ENCODE peak calls at places on chromosomes 7 and 10, in six cellular contexts. U is BJ, Q is RWPE1, C is GM12865, Y is mammary epithelial cell, N is ovary. L is an unnamed sample.

GRCh38 chr10:96850825-96851224 is 18.7 kb downstream of the LCOR start:
- DNase-seq in U (peak), Q (peak), C (no peak), Y (peak), N (no peak), L (no peak)

GRCh38 chr7:96786261-96786997 is 76.8 kb upstream of the SEM1 start:
- DNase-seq in U (no peak), Q (no peak), C (no peak), Y (no peak), N (peak), L (no peak)

GRCh38 chr10:123621492-123621891 is 44.7 kb upstream of the GPR26 start:
- DNase-seq in U (peak), Q (no peak), C (no peak), Y (no peak), N (no peak), L (no peak)

GRCh38 chr7:44390701-44391100 is 65.3 kb upstream of the CAMK2B start:
- DNase-seq in U (no peak), Q (no peak), C (no peak), Y (no peak), N (no peak), L (no peak)

GRCh38 chr10:30059209-30060107 is at the start of gene JCAD:
- DNase-seq in U (no peak), Q (peak), C (no peak), Y (peak), N (peak), L (no peak)

GRCh38 chr10:34861293-34862004 is 46.4 kb upstream of the PARD3 start:
- DNase-seq in U (no peak), Q (no peak), C (no peak), Y (no peak), N (peak), L (no peak)

GRCh38 chr10:44180321-44181154 is 204.4 kb downstream of the CXCL12 start:
- DNase-seq in U (peak), Q (no peak), C (no peak), Y (peak), N (no peak), L (no peak)

GRCh38 chr10:33008499-33009243 is 50.6 kb upstream of the ITGB1 start:
- DNase-seq in U (no peak), Q (peak), C (peak), Y (peak), N (peak), L (peak)

GRCh38 chr10:48509061-48509772 is 95.7 kb downstream of the ARHGAP22 start:
- DNase-seq in U (no peak), Q (no peak), C (no peak), Y (no peak), N (no peak), L (no peak)

GRCh38 chr10:132203256-132204077 is 16.7 kb downstream of the DPYSL4 start:
- DNase-seq in U (no peak), Q (no peak), C (no peak), Y (no peak), N (no peak), L (no peak)

GRCh38 chr10:31101123-31101522 is 69.5 kb upstream of the ZNF438 start:
- DNase-seq in U (no peak), Q (peak), C (peak), Y (peak), N (no peak), L (peak)

GRCh38 chr7:128106840-128107239 is 75.6 kb upstream of the LRRC4 start:
- DNase-seq in U (no peak), Q (no peak), C (no peak), Y (no peak), N (no peak), L (no peak)

GRCh38 chr10:35371731-35372130 is 35.4 kb downstream of the CCNY start:
- DNase-seq in U (no peak), Q (no peak), C (no peak), Y (no peak), N (no peak), L (no peak)

GRCh38 chr10:113704637-113705343 is 25.1 kb downstream of the CASP7 start:
- DNase-seq in U (no peak), Q (peak), C (peak), Y (peak), N (no peak), L (no peak)

GRCh38 chr7:137871173-137871915 is 24.6 kb upstream of the DGKI start:
- DNase-seq in U (peak), Q (no peak), C (no peak), Y (no peak), N (no peak), L (no peak)

GRCh38 chr7:131249003-131249402 is 78.7 kb upstream of the MKLN1 start:
- DNase-seq in U (peak), Q (peak), C (no peak), Y (peak), N (no peak), L (peak)

GRCh38 chr10:104639595-104640338 is 1.3 kb upstream of the SORCS3 start:
- DNase-seq in U (no peak), Q (no peak), C (no peak), Y (no peak), N (no peak), L (no peak)

GRCh38 chr7:29958667-29959358 is 30.8 kb downstream of the SCRN1 start:
- DNase-seq in U (no peak), Q (no peak), C (no peak), Y (no peak), N (no peak), L (no peak)

GRCh38 chr10:118564114-118564513 is 31.3 kb downstream of the PRLHR start:
- DNase-seq in U (no peak), Q (no peak), C (no peak), Y (no peak), N (no peak), L (no peak)

GRCh38 chr10:28928484-28928883 is 251.2 kb downstream of the BAMBI start:
- DNase-seq in U (no peak), Q (no peak), C (no peak), Y (no peak), N (no peak), L (no peak)

GRCh38 chr10:79983286-79983909 is 34.5 kb upstream of the SFTPD start:
- DNase-seq in U (no peak), Q (no peak), C (no peak), Y (no peak), N (no peak), L (no peak)

GRCh38 chr10:126518186-126519080 is 130.2 kb upstream of the ADAM12 start:
- DNase-seq in U (no peak), Q (no peak), C (no peak), Y (no peak), N (no peak), L (no peak)

GRCh38 chr7:117871778-117872538 is 1.3 kb downstream of the CTTNBP2 start:
- DNase-seq in U (no peak), Q (no peak), C (no peak), Y (no peak), N (peak), L (no peak)

GRCh38 chr10:122474145-122474739 is 12.9 kb downstream of the HTRA1 start:
- DNase-seq in U (no peak), Q (no peak), C (no peak), Y (no peak), N (peak), L (no peak)

GRCh38 chr10:13779748-13780147 is 193.0 kb downstream of the PRPF18 start:
- DNase-seq in U (no peak), Q (no peak), C (no peak), Y (no peak), N (no peak), L (no peak)

GRCh38 chr10:32169556-32169955 is 113.3 kb upstream of the KIF5B start:
- DNase-seq in U (no peak), Q (no peak), C (no peak), Y (peak), N (no peak), L (peak)

GRCh38 chr10:121741246-121741645 is 143.0 kb upstream of the FGFR2 start:
- DNase-seq in U (no peak), Q (no peak), C (no peak), Y (peak), N (no peak), L (no peak)

GRCh38 chr10:94413374-94413773 is 11.0 kb downstream of the TBC1D12 start:
- DNase-seq in U (no peak), Q (no peak), C (no peak), Y (no peak), N (no peak), L (no peak)

GRCh38 chr10:68963151-68963550 is 7.2 kb downstream of the DDX21 start:
- DNase-seq in U (no peak), Q (no peak), C (no peak), Y (no peak), N (no peak), L (no peak)

GRCh38 chr7:15749631-15750030 is 63.1 kb upstream of the MEOX2 start:
- DNase-seq in U (no peak), Q (no peak), C (no peak), Y (no peak), N (no peak), L (no peak)

DNA sequence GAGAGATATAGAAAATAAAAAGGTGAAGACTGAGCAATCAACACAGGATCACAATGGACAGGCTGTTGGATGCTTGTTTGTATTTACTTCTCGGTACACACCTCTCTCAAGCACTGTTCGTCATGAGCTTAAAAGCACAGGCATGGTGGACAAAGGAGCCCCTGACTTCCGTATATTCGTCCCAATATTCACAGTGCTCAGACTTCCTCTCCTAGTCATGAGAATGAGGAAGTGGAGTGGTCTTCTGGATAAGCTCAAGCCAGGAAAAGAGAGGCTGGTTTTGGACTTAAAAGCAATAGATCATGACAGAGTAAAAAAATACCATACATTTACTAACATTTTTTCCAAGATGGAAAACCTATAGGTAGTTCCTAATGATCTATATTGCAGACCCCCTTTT is 172.4 kb downstream of the SORCS1 start:
- DNase-seq in U (no peak), Q (no peak), C (no peak), Y (no peak), N (no peak), L (no peak)
- TF ChIP-seq CTCF in U (no peak), Q (no peak), C (no peak), Y (no peak), N (no peak), L (no peak)

GRCh38 chr7:1163121-1163520 is 3.1 kb upstream of the ZFAND2A start:
- DNase-seq in U (no peak), Q (no peak), C (no peak), Y (no peak), N (no peak), L (no peak)

GRCh38 chr7:1160665-1161010 is 642 bp upstream of the ZFAND2A start:
- DNase-seq in U (no peak), Q (no peak), C (peak), Y (peak), N (no peak), L (no peak)

GRCh38 chr7:1156782-1157535 is 3.0 kb downstream of the ZFAND2A start:
- DNase-seq in U (no peak), Q (no peak), C (no peak), Y (no peak), N (no peak), L (no peak)

GRCh38 chr7:1158203-1159126 is 1.5 kb downstream of the ZFAND2A start:
- DNase-seq in U (no peak), Q (no peak), C (no peak), Y (no peak), N (no peak), L (no peak)

GRCh38 chr7:1159933-1160664 is at the start of gene ZFAND2A:
- DNase-seq in U (peak), Q (peak), C (peak), Y (peak), N (peak), L (peak)
- TF ChIP-seq CTCF in U (no peak), Q (no peak), C (no peak), Y (no peak), N (no peak), L (no peak)

DNA sequence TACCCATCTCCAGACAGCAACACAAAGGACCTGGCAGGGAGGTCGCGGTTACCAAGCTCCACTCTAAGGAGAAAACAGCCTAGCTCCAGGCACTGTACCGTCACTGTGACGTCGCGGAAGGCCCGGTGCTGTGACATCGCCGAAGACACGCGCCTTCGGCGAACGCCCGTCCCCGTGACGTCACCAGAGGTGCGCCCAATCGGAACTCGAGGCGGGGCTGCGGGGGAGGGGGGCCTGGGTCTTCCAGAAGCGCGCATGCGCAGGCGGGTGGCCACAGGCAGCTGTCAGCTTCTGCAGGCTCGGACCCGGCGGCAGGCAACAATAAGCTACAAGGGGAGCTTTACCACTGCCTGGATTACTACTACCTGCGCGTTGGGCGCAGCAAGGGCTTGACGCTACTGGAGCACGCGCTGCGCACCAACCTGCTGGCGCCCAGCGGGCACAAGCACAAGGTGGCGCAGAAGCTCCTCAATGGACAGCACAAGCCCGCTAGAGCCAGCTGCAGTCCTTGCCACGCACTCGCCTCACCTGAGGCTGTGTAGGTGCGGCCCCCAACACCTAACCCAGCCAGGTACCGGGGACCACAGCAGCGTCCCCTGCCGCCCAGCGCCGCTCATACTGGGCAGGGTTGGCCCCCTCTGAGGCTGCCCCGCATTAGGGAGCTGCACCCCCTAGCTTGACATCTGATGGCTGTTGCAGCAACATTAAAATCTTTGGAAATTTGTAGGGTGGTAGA is 208.4 kb downstream of the TPST1 start:
- DNase-seq in U (no peak), Q (peak), C (peak), Y (peak), N (peak), L (peak)
- TF ChIP-seq CTCF in U (peak), Q (peak), C (peak), Y (peak), N (no peak), L (peak)

DNA sequence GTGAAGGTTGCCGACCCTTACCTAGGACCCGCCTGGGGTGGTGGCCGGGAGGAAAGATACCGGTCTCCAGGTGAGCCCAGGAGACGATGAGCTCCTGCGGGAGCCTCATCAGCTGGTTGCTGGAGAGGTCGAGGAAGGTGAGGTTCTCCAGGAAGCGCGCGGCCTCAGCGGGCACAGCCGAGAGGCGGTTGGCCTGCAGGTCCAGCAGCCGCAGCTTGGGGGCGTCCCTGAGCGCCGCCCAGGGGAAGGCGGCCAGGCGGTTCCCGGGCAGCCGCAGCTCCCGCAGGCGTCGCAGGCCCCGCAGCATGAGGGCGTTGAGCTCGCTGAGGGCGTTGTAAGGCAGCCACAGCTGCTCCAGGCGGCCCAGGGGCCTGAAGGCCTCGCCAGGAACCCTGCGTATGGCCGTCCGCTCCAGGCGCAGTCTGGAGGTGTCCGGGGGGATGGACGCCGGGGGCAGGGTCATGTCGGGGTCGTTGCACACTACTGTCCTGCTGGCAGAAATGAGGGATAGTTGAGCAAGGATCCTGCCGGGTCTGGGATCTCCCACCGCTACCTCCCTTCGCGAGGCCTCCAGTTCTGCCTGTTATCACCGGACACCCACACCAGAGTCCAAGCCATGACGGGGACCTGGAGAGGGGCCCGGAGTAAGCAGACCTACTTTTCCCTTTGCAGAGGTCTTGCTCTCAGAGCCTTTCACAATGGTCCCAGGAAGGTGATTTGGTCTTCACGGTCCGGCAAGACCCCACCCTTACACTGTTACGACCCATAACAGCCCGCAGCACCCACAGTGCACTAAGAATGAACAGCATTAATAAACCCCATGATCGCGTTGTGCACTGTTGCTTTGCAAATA is 3.9 kb downstream of the LRIT1 start:
- DNase-seq in U (no peak), Q (no peak), C (no peak), Y (no peak), N (no peak), L (peak)
- TF ChIP-seq CTCF in U (no peak), Q (no peak), C (no peak), Y (no peak), N (no peak), L (no peak)

GRCh38 chr10:102714621-102715455 is at the start of gene SFXN2:
- DNase-seq in U (no peak), Q (no peak), C (peak), Y (no peak), N (no peak), L (peak)
- TF ChIP-seq CTCF in U (no peak), Q (no peak), C (peak), Y (no peak), N (no peak), L (no peak)